ENCODE peak calls at places on chromosomes 2 and 18, in seven cellular contexts. O is tibial nerve, R is heart left ventricle, U is prostate gland, J is ovary, P is body of pancreas, A is H1. G is an unnamed sample.

GRCh38 chr2:109321570-109321969 is 192.6 kb downstream of the SH3RF3 start:
- DNase-seq in A (no peak), R (no peak), P (no peak), J (no peak), O (no peak), U (no peak), G (no peak)

GRCh38 chr2:159226059-159226461 is 60.4 kb downstream of the WDSUB1 start:
- DNase-seq in O (no peak), J (no peak), U (no peak), P (peak), R (no peak), A (peak), G (no peak)

GRCh38 chr2:151437630-151438029 is 27.9 kb downstream of the RIF1 start:
- DNase-seq in O (no peak), R (no peak), A (no peak), P (no peak), J (no peak), U (no peak), G (peak)

GRCh38 chr2:95389256-95390119 is 13.0 kb upstream of the FAHD2A start:
- DNase-seq in U (no peak), R (peak), P (peak), O (peak), J (peak), A (peak), G (peak)

GRCh38 chr18:48724455-48724854 is 185.6 kb downstream of the CTIF start:
- DNase-seq in J (no peak), O (no peak), U (no peak), A (no peak), R (no peak), P (no peak), G (no peak)

GRCh38 chr2:199206536-199206935 is 251.2 kb downstream of the SATB2 start:
- DNase-seq in R (no peak), A (no peak), P (no peak), O (no peak), J (no peak), U (no peak), G (no peak)

GRCh38 chr18:44973282-44973681 is 292.6 kb downstream of the SETBP1 start:
- DNase-seq in O (no peak), A (no peak), J (no peak), U (no peak), R (no peak), P (no peak), G (peak)

GRCh38 chr2:37875332-37875976 is 49.6 kb upstream of the RMDN2 start:
- DNase-seq in A (peak), P (no peak), J (no peak), U (no peak), O (no peak), R (no peak), G (no peak)

GRCh38 chr2:127177617-127178278 is 42.4 kb downstream of the CYP27C1 start:
- DNase-seq in J (no peak), O (no peak), P (no peak), R (no peak), A (no peak), U (no peak), G (no peak)

GRCh38 chr2:28454016-28454930 is 41.6 kb upstream of the PLB1 start:
- DNase-seq in R (no peak), J (no peak), U (peak), A (no peak), P (no peak), O (no peak), G (no peak)

GRCh38 chr18:44680271-44681038 is at the start of gene SETBP1:
- DNase-seq in A (peak), J (peak), R (peak), O (peak), P (peak), U (peak), G (peak)

GRCh38 chr18:6039055-6039454 is 143.7 kb upstream of the TMEM200C start:
- DNase-seq in U (no peak), J (no peak), R (no peak), O (no peak), P (no peak), A (no peak), G (no peak)

GRCh38 chr2:53312721-53313120 is 454.9 kb upstream of the CHAC2 start:
- DNase-seq in U (no peak), O (no peak), R (no peak), P (peak), J (no peak), A (no peak), G (no peak)

GRCh38 chr18:9719421-9719981 is 11.4 kb downstream of the RAB31 start:
- DNase-seq in J (peak), P (no peak), A (no peak), R (no peak), O (no peak), U (peak), G (no peak)

GRCh38 chr2:27320958-27321543 is 1.8 kb downstream of the MPV17 start:
- DNase-seq in P (peak), R (peak), J (peak), O (peak), A (no peak), U (peak), G (peak)

GRCh38 chr18:46448347-46448746 is 208.7 kb downstream of the LOXHD1 start:
- DNase-seq in A (no peak), U (no peak), O (no peak), P (no peak), R (no peak), J (no peak), G (no peak)

GRCh38 chr2:240509667-240510512 is 47.9 kb downstream of the ANKMY1 start:
- DNase-seq in A (no peak), U (no peak), R (no peak), O (no peak), J (no peak), P (no peak), G (no peak)

GRCh38 chr18:35045121-35045520 is 3.9 kb downstream of the MAPRE2 start:
- DNase-seq in P (no peak), U (no peak), O (no peak), R (no peak), J (no peak), A (no peak), G (peak)

GRCh38 chr2:60560734-60561649 is 7.5 kb upstream of the BCL11A start:
- DNase-seq in J (no peak), R (no peak), U (no peak), O (no peak), P (no peak), A (no peak), G (peak)

GRCh38 chr2:108978709-108979111 is 10.3 kb downstream of the EDAR start:
- DNase-seq in J (no peak), P (no peak), U (no peak), A (no peak), R (no peak), O (no peak), G (no peak)

GRCh38 chr2:62383843-62384242 is 122.2 kb downstream of the TMEM17 start:
- DNase-seq in P (no peak), O (no peak), R (no peak), A (no peak), J (no peak), U (no peak), G (no peak)

GRCh38 chr2:196331143-196331542 is 159.8 kb upstream of the STK17B start:
- DNase-seq in U (no peak), J (no peak), O (no peak), P (no peak), R (no peak), A (no peak), G (peak)

GRCh38 chr18:6120820-6121279 is 225.5 kb upstream of the TMEM200C start:
- DNase-seq in A (no peak), R (no peak), O (no peak), P (no peak), U (no peak), J (peak), G (no peak)

GRCh38 chr2:162732946-162733698 is 105.4 kb downstream of the KCNH7 start:
- DNase-seq in R (no peak), P (peak), O (no peak), J (no peak), A (no peak), U (peak), G (no peak)

GRCh38 chr2:218259099-218259921 is 1.5 kb upstream of the GPBAR1 start:
- DNase-seq in U (no peak), R (peak), A (no peak), J (peak), O (peak), P (peak), G (no peak)

GRCh38 chr2:238336151-238336550 is 15.8 kb downstream of the TRAF3IP1 start:
- DNase-seq in A (no peak), O (no peak), J (no peak), U (no peak), R (no peak), P (peak), G (no peak)

GRCh38 chr2:175036582-175037018 is 31.4 kb upstream of the CHN1 start:
- DNase-seq in A (no peak), R (no peak), O (no peak), J (no peak), U (no peak), P (no peak), G (peak)

GRCh38 chr2:44981714-44982108 is 27.5 kb downstream of the SIX2 start:
- DNase-seq in A (peak), O (peak), J (peak), P (peak), R (peak), U (peak), G (peak)

GRCh38 chr2:79083846-79084376 is 3.9 kb downstream of the REG1B start:
- DNase-seq in J (no peak), U (no peak), O (no peak), P (no peak), R (no peak), A (no peak), G (peak)

GRCh38 chr2:176614049-176614448 is 344.8 kb downstream of the MTX2 start:
- DNase-seq in R (no peak), U (no peak), P (no peak), O (no peak), J (no peak), A (no peak), G (no peak)

GRCh38 chr2:223933098-223933800 is 11.9 kb downstream of the WDFY1 start:
- DNase-seq in R (no peak), J (no peak), P (no peak), A (no peak), O (no peak), U (no peak), G (no peak)

GRCh38 chr2:223934870-223935269 is 10.3 kb downstream of the WDFY1 start:
- DNase-seq in R (no peak), J (no peak), U (no peak), A (no peak), P (no peak), O (no peak), G (no peak)

GRCh38 chr2:223928113-223929006 is 16.8 kb downstream of the WDFY1 start:
- DNase-seq in A (no peak), O (no peak), P (no peak), R (no peak), J (no peak), U (no peak), G (no peak)

GRCh38 chr2:223929575-223930001 is 15.5 kb downstream of the WDFY1 start:
- DNase-seq in O (no peak), R (no peak), P (no peak), A (no peak), J (no peak), U (no peak), G (no peak)

GRCh38 chr2:223930002-223930976 is 14.8 kb downstream of the WDFY1 start:
- DNase-seq in U (no peak), R (peak), A (no peak), O (no peak), P (peak), J (no peak), G (peak)
- TF ChIP-seq POLR2A in U (no peak), R (no peak), A (no peak), O (no peak), P (no peak), J (no peak), G (no peak)

GRCh38 chr2:179049546-179050311 is at the start of gene CCDC141:
- DNase-seq in P (no peak), R (no peak), J (no peak), U (no peak), A (no peak), O (no peak), G (peak)
- TF ChIP-seq POLR2A in P (peak), R (peak), J (no peak), U (no peak), A (no peak), O (no peak), G (no peak)

DNA sequence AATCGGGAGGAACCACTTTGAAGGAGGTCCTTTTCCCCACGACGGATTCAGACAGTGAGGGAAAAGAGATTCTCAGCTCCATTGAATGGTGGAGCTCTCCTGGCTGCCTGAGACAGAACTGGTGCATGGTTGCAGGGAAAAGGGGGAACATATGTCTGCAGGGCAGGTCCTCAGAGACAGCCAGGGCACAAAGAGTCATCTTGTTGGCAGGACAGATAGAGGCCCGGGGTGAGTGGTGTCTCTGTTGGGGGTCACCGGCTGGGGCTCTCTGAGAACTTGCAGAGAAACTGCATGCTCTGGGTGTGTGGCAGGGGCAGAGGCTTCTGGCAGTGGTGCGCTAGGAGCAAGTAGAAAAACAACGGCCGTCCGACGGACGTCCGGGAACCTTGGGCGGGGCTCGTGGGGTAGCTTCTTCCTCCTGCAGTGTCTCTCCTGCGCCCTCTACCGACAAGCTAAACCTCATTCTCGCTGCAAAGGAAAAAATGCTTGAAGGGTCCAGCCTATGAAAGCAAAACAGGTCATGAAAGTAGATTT is 94.3 kb downstream of the CDCA7 start:
- DNase-seq in R (peak), U (peak), O (no peak), J (no peak), A (peak), P (peak), G (peak)
- TF ChIP-seq POLR2A in R (no peak), U (no peak), O (no peak), J (no peak), A (peak), P (no peak), G (no peak)

GRCh38 chr2:161199885-161200284 is 39.7 kb downstream of the TANK start:
- DNase-seq in U (no peak), J (no peak), O (no peak), A (no peak), P (no peak), R (no peak), G (peak)
- TF ChIP-seq POLR2A in U (no peak), J (no peak), O (no peak), A (no peak), P (no peak), R (no peak), G (no peak)

GRCh38 chr2:48427552-48427951 is 102.4 kb upstream of the STON1 start:
- DNase-seq in U (no peak), R (no peak), O (no peak), J (no peak), A (no peak), P (no peak), G (no peak)
- TF ChIP-seq POLR2A in U (no peak), R (no peak), O (no peak), J (no peak), A (no peak), P (no peak), G (no peak)

DNA sequence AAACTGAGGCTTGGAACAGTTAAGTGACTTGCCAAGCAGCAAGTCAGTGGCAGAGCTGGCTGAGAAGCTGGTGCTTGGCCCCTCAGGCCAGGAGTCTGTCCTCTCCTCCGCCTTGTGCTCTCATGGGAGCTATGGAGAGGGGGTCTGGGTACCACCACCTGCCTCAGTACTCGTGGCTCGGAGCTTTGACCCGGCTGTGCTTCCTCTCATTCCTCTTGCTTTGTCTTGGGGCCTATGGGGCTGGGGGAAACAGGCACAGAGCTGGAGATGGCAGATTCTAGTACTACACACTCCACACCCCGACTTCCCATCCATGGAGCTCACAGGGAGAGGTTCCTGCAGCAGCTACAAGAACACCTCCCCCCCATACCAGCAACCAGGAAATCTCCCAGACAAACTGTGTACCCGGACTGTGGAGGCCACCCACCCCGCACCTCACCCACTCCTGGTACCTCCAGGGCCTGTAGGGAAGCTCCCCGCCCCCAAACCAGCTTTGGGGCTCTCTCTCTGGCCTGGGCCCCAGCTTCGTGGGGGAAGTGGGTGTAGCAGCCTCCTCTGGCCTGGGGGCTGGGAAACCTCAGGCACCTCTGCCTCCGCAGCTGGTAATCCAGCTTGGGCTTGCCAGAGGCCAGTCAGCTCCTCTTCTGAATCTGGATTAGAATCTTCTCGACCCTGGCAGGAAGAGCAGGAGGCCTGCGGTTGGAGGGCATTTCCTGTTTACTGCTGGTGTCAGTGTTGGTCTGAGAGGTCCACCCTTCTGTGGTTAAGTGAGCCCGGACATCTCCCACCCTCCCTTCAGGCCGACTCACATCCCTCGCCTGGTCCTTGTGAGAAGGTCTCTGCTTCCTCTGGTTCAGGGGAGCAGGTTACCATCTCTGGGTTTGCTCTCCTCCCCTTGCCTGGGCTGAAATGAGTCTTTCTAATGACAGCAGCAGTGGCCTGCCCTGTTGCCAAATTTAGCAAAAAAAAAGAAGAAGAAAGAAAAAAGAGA is 22.3 kb upstream of the RHOB start:
- DNase-seq in P (peak), A (no peak), O (no peak), U (no peak), R (peak), J (no peak), G (peak)
- TF ChIP-seq POLR2A in P (peak), A (no peak), O (no peak), U (no peak), R (no peak), J (no peak), G (no peak)

GRCh38 chr2:893311-893710 is 57.3 kb upstream of the SNTG2 start:
- DNase-seq in U (peak), O (no peak), A (peak), P (peak), J (no peak), R (no peak), G (no peak)
- TF ChIP-seq POLR2A in U (no peak), O (no peak), A (no peak), P (no peak), J (no peak), R (no peak), G (no peak)

DNA sequence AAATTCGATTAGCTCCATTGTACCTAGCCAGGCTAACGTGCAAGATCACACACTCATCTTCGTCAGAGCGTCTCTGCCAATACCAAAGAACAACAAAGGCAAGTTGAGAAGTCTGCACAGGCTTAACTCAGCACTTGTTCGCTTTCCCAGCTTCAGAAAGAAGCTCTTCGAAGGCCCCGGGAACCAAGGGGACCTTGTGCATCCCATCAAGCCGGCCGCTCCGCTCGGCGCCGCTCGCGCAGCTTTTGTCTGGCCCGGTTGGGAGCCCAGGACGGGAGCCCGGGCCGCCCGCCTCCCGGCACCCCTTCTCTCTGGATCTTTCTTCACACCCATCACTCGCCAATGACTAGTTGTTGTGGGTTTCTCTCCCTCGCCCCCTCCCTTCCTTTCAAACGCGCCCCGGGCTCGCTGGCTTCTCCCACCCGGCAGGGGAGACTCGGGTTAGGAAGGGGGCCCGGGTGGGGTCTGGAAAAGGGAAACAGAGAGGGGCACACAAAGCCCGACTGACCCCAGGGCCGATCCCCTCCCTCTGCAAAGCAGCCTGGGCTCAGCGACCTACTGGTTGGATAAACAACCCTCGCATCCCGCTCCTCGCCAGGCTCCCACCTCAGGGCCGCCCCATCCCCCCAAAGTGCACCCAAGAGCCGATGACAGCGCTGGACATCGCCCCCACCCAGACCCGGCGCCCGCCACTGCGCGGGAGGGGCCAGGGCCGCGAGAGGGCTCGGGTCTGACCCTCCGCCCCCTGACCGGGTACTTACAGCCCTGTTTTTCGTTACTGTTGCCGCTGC is 456 bp downstream of the CLASP1 start:
- DNase-seq in O (peak), J (no peak), A (peak), P (peak), R (peak), U (peak), G (peak)
- TF ChIP-seq POLR2A in O (no peak), J (peak), A (no peak), P (no peak), R (no peak), U (no peak), G (no peak)

G was measured in erythroblast.